ENCODE peak calls at places on chromosome 18, in five cellular contexts. One of them, this sample, is unnamed.

GRCh38 chr18:63157293-63158011 is 162.1 kb downstream of the BCL2 start:
- DNase-seq in HFFc6: no peak
- DNase-seq in CD4-positive, alpha-beta memory T cell: peak
- DNase-seq in epithelial cell of esophagus: no peak
- DNase-seq in activated CD4-positive, alpha-beta T cell treated with anti-CD3 and anti-CD28 coated beads, Interleukin-2, amount 50 U/mL, for 24 hours: no peak
- DNase-seq in this sample: no peak

GRCh38 chr18:13550446-13551304 is 175.7 kb downstream of the FAM210A start:
- DNase-seq in HFFc6: no peak
- DNase-seq in CD4-positive, alpha-beta memory T cell: no peak
- DNase-seq in epithelial cell of esophagus: no peak
- DNase-seq in activated CD4-positive, alpha-beta T cell treated with anti-CD3 and anti-CD28 coated beads, Interleukin-2, amount 50 U/mL, for 24 hours: no peak
- DNase-seq in this sample: no peak

GRCh38 chr18:10797882-10798281 is 272.1 kb downstream of the NAPG start:
- DNase-seq in HFFc6: no peak
- DNase-seq in CD4-positive, alpha-beta memory T cell: no peak
- DNase-seq in epithelial cell of esophagus: no peak
- DNase-seq in activated CD4-positive, alpha-beta T cell treated with anti-CD3 and anti-CD28 coated beads, Interleukin-2, amount 50 U/mL, for 24 hours: no peak
- DNase-seq in this sample: no peak

GRCh38 chr18:78699516-78699915 is 280.1 kb upstream of the SALL3 start:
- DNase-seq in HFFc6: no peak
- DNase-seq in CD4-positive, alpha-beta memory T cell: no peak
- DNase-seq in epithelial cell of esophagus: no peak
- DNase-seq in activated CD4-positive, alpha-beta T cell treated with anti-CD3 and anti-CD28 coated beads, Interleukin-2, amount 50 U/mL, for 24 hours: no peak
- DNase-seq in this sample: no peak

GRCh38 chr18:62281684-62282083 is 43.4 kb upstream of the TNFRSF11A start:
- DNase-seq in HFFc6: peak
- DNase-seq in CD4-positive, alpha-beta memory T cell: no peak
- DNase-seq in epithelial cell of esophagus: peak
- DNase-seq in activated CD4-positive, alpha-beta T cell treated with anti-CD3 and anti-CD28 coated beads, Interleukin-2, amount 50 U/mL, for 24 hours: peak
- DNase-seq in this sample: peak

GRCh38 chr18:28036481-28036880 is 140.4 kb downstream of the CDH2 start:
- DNase-seq in HFFc6: no peak
- DNase-seq in CD4-positive, alpha-beta memory T cell: no peak
- DNase-seq in epithelial cell of esophagus: no peak
- DNase-seq in activated CD4-positive, alpha-beta T cell treated with anti-CD3 and anti-CD28 coated beads, Interleukin-2, amount 50 U/mL, for 24 hours: no peak
- DNase-seq in this sample: no peak

GRCh38 chr18:59323931-59324622 is 5.6 kb upstream of the CPLX4 start:
- DNase-seq in HFFc6: peak
- DNase-seq in CD4-positive, alpha-beta memory T cell: no peak
- DNase-seq in epithelial cell of esophagus: no peak
- DNase-seq in activated CD4-positive, alpha-beta T cell treated with anti-CD3 and anti-CD28 coated beads, Interleukin-2, amount 50 U/mL, for 24 hours: no peak
- DNase-seq in this sample: no peak

GRCh38 chr18:80124131-80124530 is 15.1 kb downstream of the ADNP2 start:
- DNase-seq in HFFc6: no peak
- DNase-seq in CD4-positive, alpha-beta memory T cell: no peak
- DNase-seq in epithelial cell of esophagus: peak
- DNase-seq in activated CD4-positive, alpha-beta T cell treated with anti-CD3 and anti-CD28 coated beads, Interleukin-2, amount 50 U/mL, for 24 hours: no peak
- DNase-seq in this sample: no peak

GRCh38 chr18:13473751-13474150 is 252.6 kb downstream of the FAM210A start:
- DNase-seq in HFFc6: no peak
- DNase-seq in CD4-positive, alpha-beta memory T cell: no peak
- DNase-seq in epithelial cell of esophagus: no peak
- DNase-seq in activated CD4-positive, alpha-beta T cell treated with anti-CD3 and anti-CD28 coated beads, Interleukin-2, amount 50 U/mL, for 24 hours: no peak
- DNase-seq in this sample: no peak

GRCh38 chr18:22831441-22831904 is 101.7 kb upstream of the RBBP8 start:
- DNase-seq in HFFc6: no peak
- DNase-seq in CD4-positive, alpha-beta memory T cell: no peak
- DNase-seq in epithelial cell of esophagus: peak
- DNase-seq in activated CD4-positive, alpha-beta T cell treated with anti-CD3 and anti-CD28 coated beads, Interleukin-2, amount 50 U/mL, for 24 hours: no peak
- DNase-seq in this sample: no peak

GRCh38 chr18:58201268-58201667 is 157.2 kb downstream of the NEDD4L start:
- DNase-seq in HFFc6: no peak
- DNase-seq in CD4-positive, alpha-beta memory T cell: no peak
- DNase-seq in epithelial cell of esophagus: no peak
- DNase-seq in activated CD4-positive, alpha-beta T cell treated with anti-CD3 and anti-CD28 coated beads, Interleukin-2, amount 50 U/mL, for 24 hours: no peak
- DNase-seq in this sample: no peak

GRCh38 chr18:71398530-71398929 is 1109.7 kb downstream of the SOCS6 start:
- DNase-seq in HFFc6: no peak
- DNase-seq in CD4-positive, alpha-beta memory T cell: no peak
- DNase-seq in epithelial cell of esophagus: no peak
- DNase-seq in activated CD4-positive, alpha-beta T cell treated with anti-CD3 and anti-CD28 coated beads, Interleukin-2, amount 50 U/mL, for 24 hours: no peak
- DNase-seq in this sample: no peak

GRCh38 chr18:12911025-12911927 is 27.2 kb upstream of the PTPN2 start:
- DNase-seq in HFFc6: no peak
- DNase-seq in CD4-positive, alpha-beta memory T cell: no peak
- DNase-seq in epithelial cell of esophagus: peak
- DNase-seq in activated CD4-positive, alpha-beta T cell treated with anti-CD3 and anti-CD28 coated beads, Interleukin-2, amount 50 U/mL, for 24 hours: no peak
- DNase-seq in this sample: no peak

GRCh38 chr18:76368976-76369375 is 126.1 kb downstream of the ZNF516 start:
- DNase-seq in HFFc6: no peak
- DNase-seq in CD4-positive, alpha-beta memory T cell: no peak
- DNase-seq in epithelial cell of esophagus: no peak
- DNase-seq in activated CD4-positive, alpha-beta T cell treated with anti-CD3 and anti-CD28 coated beads, Interleukin-2, amount 50 U/mL, for 24 hours: no peak
- DNase-seq in this sample: no peak

GRCh38 chr18:59549797-59550516 is 147.3 kb downstream of the CCBE1 start:
- DNase-seq in HFFc6: no peak
- DNase-seq in CD4-positive, alpha-beta memory T cell: no peak
- DNase-seq in epithelial cell of esophagus: no peak
- DNase-seq in activated CD4-positive, alpha-beta T cell treated with anti-CD3 and anti-CD28 coated beads, Interleukin-2, amount 50 U/mL, for 24 hours: no peak
- DNase-seq in this sample: no peak

GRCh38 chr18:3748081-3748480 is 298.1 kb downstream of the TGIF1 start:
- DNase-seq in HFFc6: no peak
- DNase-seq in CD4-positive, alpha-beta memory T cell: no peak
- DNase-seq in epithelial cell of esophagus: no peak
- DNase-seq in activated CD4-positive, alpha-beta T cell treated with anti-CD3 and anti-CD28 coated beads, Interleukin-2, amount 50 U/mL, for 24 hours: no peak
- DNase-seq in this sample: no peak

GRCh38 chr18:45887585-45887984 is 62.1 kb downstream of the SIGLEC15 start:
- DNase-seq in HFFc6: no peak
- DNase-seq in CD4-positive, alpha-beta memory T cell: no peak
- DNase-seq in epithelial cell of esophagus: no peak
- DNase-seq in activated CD4-positive, alpha-beta T cell treated with anti-CD3 and anti-CD28 coated beads, Interleukin-2, amount 50 U/mL, for 24 hours: no peak
- DNase-seq in this sample: no peak

GRCh38 chr18:24538421-24539264 is 78.2 kb downstream of the HRH4 start:
- DNase-seq in HFFc6: no peak
- DNase-seq in CD4-positive, alpha-beta memory T cell: no peak
- DNase-seq in epithelial cell of esophagus: no peak
- DNase-seq in activated CD4-positive, alpha-beta T cell treated with anti-CD3 and anti-CD28 coated beads, Interleukin-2, amount 50 U/mL, for 24 hours: no peak
- DNase-seq in this sample: no peak

GRCh38 chr18:9578306-9578705 is 36.1 kb downstream of the PPP4R1 start:
- DNase-seq in HFFc6: peak
- DNase-seq in CD4-positive, alpha-beta memory T cell: no peak
- DNase-seq in epithelial cell of esophagus: peak
- DNase-seq in activated CD4-positive, alpha-beta T cell treated with anti-CD3 and anti-CD28 coated beads, Interleukin-2, amount 50 U/mL, for 24 hours: no peak
- DNase-seq in this sample: no peak

GRCh38 chr18:67421666-67422065 is 94.9 kb downstream of the DSEL start:
- DNase-seq in HFFc6: no peak
- DNase-seq in CD4-positive, alpha-beta memory T cell: no peak
- DNase-seq in epithelial cell of esophagus: peak
- DNase-seq in activated CD4-positive, alpha-beta T cell treated with anti-CD3 and anti-CD28 coated beads, Interleukin-2, amount 50 U/mL, for 24 hours: no peak
- DNase-seq in this sample: no peak

GRCh38 chr18:39053569-39053968 is 1488.0 kb upstream of the CELF4 start:
- DNase-seq in HFFc6: no peak
- DNase-seq in CD4-positive, alpha-beta memory T cell: no peak
- DNase-seq in epithelial cell of esophagus: no peak
- DNase-seq in activated CD4-positive, alpha-beta T cell treated with anti-CD3 and anti-CD28 coated beads, Interleukin-2, amount 50 U/mL, for 24 hours: no peak
- DNase-seq in this sample: peak

GRCh38 chr18:3593904-3594759 is 144.2 kb downstream of the TGIF1 start:
- DNase-seq in HFFc6: peak
- DNase-seq in CD4-positive, alpha-beta memory T cell: peak
- DNase-seq in epithelial cell of esophagus: peak
- DNase-seq in activated CD4-positive, alpha-beta T cell treated with anti-CD3 and anti-CD28 coated beads, Interleukin-2, amount 50 U/mL, for 24 hours: peak
- DNase-seq in this sample: peak

GRCh38 chr18:75546964-75547363 is 119.5 kb upstream of the SMIM21 start:
- DNase-seq in HFFc6: no peak
- DNase-seq in CD4-positive, alpha-beta memory T cell: no peak
- DNase-seq in epithelial cell of esophagus: no peak
- DNase-seq in activated CD4-positive, alpha-beta T cell treated with anti-CD3 and anti-CD28 coated beads, Interleukin-2, amount 50 U/mL, for 24 hours: no peak
- DNase-seq in this sample: no peak

GRCh38 chr18:52310651-52311050 is 29.3 kb upstream of the DCC start:
- DNase-seq in HFFc6: no peak
- DNase-seq in CD4-positive, alpha-beta memory T cell: no peak
- DNase-seq in epithelial cell of esophagus: no peak
- DNase-seq in activated CD4-positive, alpha-beta T cell treated with anti-CD3 and anti-CD28 coated beads, Interleukin-2, amount 50 U/mL, for 24 hours: no peak
- DNase-seq in this sample: no peak

GRCh38 chr18:28767781-28768211 is 590.9 kb upstream of the CDH2 start:
- DNase-seq in HFFc6: peak
- DNase-seq in CD4-positive, alpha-beta memory T cell: no peak
- DNase-seq in epithelial cell of esophagus: peak
- DNase-seq in activated CD4-positive, alpha-beta T cell treated with anti-CD3 and anti-CD28 coated beads, Interleukin-2, amount 50 U/mL, for 24 hours: no peak
- DNase-seq in this sample: no peak

GRCh38 chr18:58525928-58526424 is 102.9 kb downstream of the ALPK2 start:
- DNase-seq in HFFc6: no peak
- DNase-seq in CD4-positive, alpha-beta memory T cell: no peak
- DNase-seq in epithelial cell of esophagus: no peak
- DNase-seq in activated CD4-positive, alpha-beta T cell treated with anti-CD3 and anti-CD28 coated beads, Interleukin-2, amount 50 U/mL, for 24 hours: no peak
- DNase-seq in this sample: no peak

GRCh38 chr18:9449580-9449979 is 25.7 kb upstream of the RALBP1 start:
- DNase-seq in HFFc6: no peak
- DNase-seq in CD4-positive, alpha-beta memory T cell: no peak
- DNase-seq in epithelial cell of esophagus: no peak
- DNase-seq in activated CD4-positive, alpha-beta T cell treated with anti-CD3 and anti-CD28 coated beads, Interleukin-2, amount 50 U/mL, for 24 hours: no peak
- DNase-seq in this sample: no peak

GRCh38 chr18:59697236-59697932 is at the start of gene CCBE1:
- DNase-seq in HFFc6: peak
- DNase-seq in CD4-positive, alpha-beta memory T cell: no peak
- DNase-seq in epithelial cell of esophagus: peak
- DNase-seq in activated CD4-positive, alpha-beta T cell treated with anti-CD3 and anti-CD28 coated beads, Interleukin-2, amount 50 U/mL, for 24 hours: no peak
- DNase-seq in this sample: no peak

GRCh38 chr18:80247403-80247916 is at the start of gene PARD6G:
- DNase-seq in HFFc6: peak
- DNase-seq in CD4-positive, alpha-beta memory T cell: no peak
- DNase-seq in epithelial cell of esophagus: peak
- DNase-seq in activated CD4-positive, alpha-beta T cell treated with anti-CD3 and anti-CD28 coated beads, Interleukin-2, amount 50 U/mL, for 24 hours: peak
- DNase-seq in this sample: peak

GRCh38 chr18:36758001-36758400 is 70.8 kb downstream of the TPGS2 start:
- DNase-seq in HFFc6: peak
- DNase-seq in CD4-positive, alpha-beta memory T cell: no peak
- DNase-seq in epithelial cell of esophagus: no peak
- DNase-seq in activated CD4-positive, alpha-beta T cell treated with anti-CD3 and anti-CD28 coated beads, Interleukin-2, amount 50 U/mL, for 24 hours: no peak
- DNase-seq in this sample: no peak

GRCh38 chr18:67652296-67652695 is 135.8 kb upstream of the DSEL start:
- DNase-seq in HFFc6: no peak
- DNase-seq in CD4-positive, alpha-beta memory T cell: no peak
- DNase-seq in epithelial cell of esophagus: no peak
- DNase-seq in activated CD4-positive, alpha-beta T cell treated with anti-CD3 and anti-CD28 coated beads, Interleukin-2, amount 50 U/mL, for 24 hours: no peak
- DNase-seq in this sample: no peak

GRCh38 chr18:60053747-60054304 is 154.0 kb downstream of the PMAIP1 start:
- DNase-seq in HFFc6: peak
- DNase-seq in CD4-positive, alpha-beta memory T cell: no peak
- DNase-seq in epithelial cell of esophagus: peak
- DNase-seq in activated CD4-positive, alpha-beta T cell treated with anti-CD3 and anti-CD28 coated beads, Interleukin-2, amount 50 U/mL, for 24 hours: no peak
- DNase-seq in this sample: no peak

GRCh38 chr18:45324081-45324480 is 291.2 kb upstream of the SLC14A2 start:
- DNase-seq in HFFc6: no peak
- DNase-seq in CD4-positive, alpha-beta memory T cell: no peak
- DNase-seq in epithelial cell of esophagus: no peak
- DNase-seq in activated CD4-positive, alpha-beta T cell treated with anti-CD3 and anti-CD28 coated beads, Interleukin-2, amount 50 U/mL, for 24 hours: no peak
- DNase-seq in this sample: no peak

GRCh38 chr18:46035701-46036680 is 36.1 kb downstream of the PSTPIP2 start:
- DNase-seq in HFFc6: peak
- DNase-seq in CD4-positive, alpha-beta memory T cell: no peak
- DNase-seq in epithelial cell of esophagus: no peak
- DNase-seq in activated CD4-positive, alpha-beta T cell treated with anti-CD3 and anti-CD28 coated beads, Interleukin-2, amount 50 U/mL, for 24 hours: no peak
- DNase-seq in this sample: no peak

GRCh38 chr18:77144451-77145118 is 12.0 kb upstream of the MBP start:
- DNase-seq in HFFc6: no peak
- DNase-seq in CD4-positive, alpha-beta memory T cell: peak
- DNase-seq in epithelial cell of esophagus: no peak
- DNase-seq in activated CD4-positive, alpha-beta T cell treated with anti-CD3 and anti-CD28 coated beads, Interleukin-2, amount 50 U/mL, for 24 hours: no peak
- DNase-seq in this sample: no peak

GRCh38 chr18:35174093-35174731 is 66.6 kb upstream of the ZNF397 start:
- DNase-seq in HFFc6: no peak
- DNase-seq in CD4-positive, alpha-beta memory T cell: no peak
- DNase-seq in epithelial cell of esophagus: no peak
- DNase-seq in activated CD4-positive, alpha-beta T cell treated with anti-CD3 and anti-CD28 coated beads, Interleukin-2, amount 50 U/mL, for 24 hours: no peak
- DNase-seq in this sample: no peak

GRCh38 chr18:8431036-8431435 is 178.2 kb upstream of the RAB12 start:
- DNase-seq in HFFc6: no peak
- DNase-seq in CD4-positive, alpha-beta memory T cell: no peak
- DNase-seq in epithelial cell of esophagus: no peak
- DNase-seq in activated CD4-positive, alpha-beta T cell treated with anti-CD3 and anti-CD28 coated beads, Interleukin-2, amount 50 U/mL, for 24 hours: no peak
- DNase-seq in this sample: no peak

This sample was measured in NCI-H446 treated with DMSO at 0.1 percent for 48 hours.